ENCODE peak calls at places on chromosomes 5 and 9, in eight cellular contexts. One of them, this sample, is unnamed.

GRCh38 chr9:91408475-91408874 is 15.2 kb downstream of the NFIL3 start:
- DNase-seq in NCI-H1417: no peak
- DNase-seq in stimulated activated CD4-positive, alpha-beta T cell treated with anti-CD3 and anti-CD28 coated beads, Interleukin-15, amount 100 ng/mL, for 48 hours: no peak
- DNase-seq in caudate nucleus: no peak
- DNase-seq in left lobe of liver: no peak
- DNase-seq in KBM-7: no peak
- DNase-seq in fibroblast of the conjunctiva: no peak
- DNase-seq in foreskin fibroblast: no peak
- DNase-seq in this sample: no peak

GRCh38 chr5:53874409-53874808 is 314.0 kb downstream of the NDUFS4 start:
- DNase-seq in stimulated activated CD4-positive, alpha-beta T cell treated with anti-CD3 and anti-CD28 coated beads, Interleukin-15, amount 100 ng/mL, for 48 hours: no peak
- DNase-seq in caudate nucleus: no peak
- DNase-seq in fibroblast of the conjunctiva: no peak
- DNase-seq in foreskin fibroblast: peak
- DNase-seq in KBM-7: no peak
- DNase-seq in left lobe of liver: peak
- DNase-seq in NCI-H1417: peak
- DNase-seq in this sample: no peak

GRCh38 chr5:151696470-151697061 is 9.9 kb upstream of the SPARC start:
- DNase-seq in caudate nucleus: peak
- DNase-seq in NCI-H1417: no peak
- DNase-seq in fibroblast of the conjunctiva: peak
- DNase-seq in stimulated activated CD4-positive, alpha-beta T cell treated with anti-CD3 and anti-CD28 coated beads, Interleukin-15, amount 100 ng/mL, for 48 hours: no peak
- DNase-seq in left lobe of liver: no peak
- DNase-seq in foreskin fibroblast: peak
- DNase-seq in KBM-7: no peak
- DNase-seq in this sample: no peak

GRCh38 chr5:146828385-146828784 is 50.2 kb downstream of the PPP2R2B start:
- DNase-seq in caudate nucleus: no peak
- DNase-seq in left lobe of liver: no peak
- DNase-seq in fibroblast of the conjunctiva: no peak
- DNase-seq in foreskin fibroblast: no peak
- DNase-seq in NCI-H1417: no peak
- DNase-seq in stimulated activated CD4-positive, alpha-beta T cell treated with anti-CD3 and anti-CD28 coated beads, Interleukin-15, amount 100 ng/mL, for 48 hours: no peak
- DNase-seq in KBM-7: no peak
- DNase-seq in this sample: no peak

GRCh38 chr5:142474426-142474825 is 149.6 kb upstream of the SPRY4 start:
- DNase-seq in stimulated activated CD4-positive, alpha-beta T cell treated with anti-CD3 and anti-CD28 coated beads, Interleukin-15, amount 100 ng/mL, for 48 hours: no peak
- DNase-seq in fibroblast of the conjunctiva: no peak
- DNase-seq in caudate nucleus: no peak
- DNase-seq in left lobe of liver: no peak
- DNase-seq in NCI-H1417: no peak
- DNase-seq in foreskin fibroblast: no peak
- DNase-seq in KBM-7: no peak
- DNase-seq in this sample: no peak

GRCh38 chr5:98763001-98763630 is 10.3 kb upstream of the RGMB start:
- DNase-seq in fibroblast of the conjunctiva: no peak
- DNase-seq in foreskin fibroblast: peak
- DNase-seq in KBM-7: no peak
- DNase-seq in caudate nucleus: no peak
- DNase-seq in left lobe of liver: no peak
- DNase-seq in stimulated activated CD4-positive, alpha-beta T cell treated with anti-CD3 and anti-CD28 coated beads, Interleukin-15, amount 100 ng/mL, for 48 hours: no peak
- DNase-seq in NCI-H1417: no peak
- DNase-seq in this sample: no peak

GRCh38 chr9:6766606-6767005 is 8.8 kb downstream of the KDM4C start:
- DNase-seq in KBM-7: no peak
- DNase-seq in fibroblast of the conjunctiva: no peak
- DNase-seq in caudate nucleus: no peak
- DNase-seq in left lobe of liver: no peak
- DNase-seq in NCI-H1417: no peak
- DNase-seq in foreskin fibroblast: no peak
- DNase-seq in stimulated activated CD4-positive, alpha-beta T cell treated with anti-CD3 and anti-CD28 coated beads, Interleukin-15, amount 100 ng/mL, for 48 hours: no peak
- DNase-seq in this sample: no peak

GRCh38 chr5:87829214-87829551 is 416.5 kb upstream of the CCNH start:
- DNase-seq in caudate nucleus: no peak
- DNase-seq in stimulated activated CD4-positive, alpha-beta T cell treated with anti-CD3 and anti-CD28 coated beads, Interleukin-15, amount 100 ng/mL, for 48 hours: no peak
- DNase-seq in fibroblast of the conjunctiva: no peak
- DNase-seq in KBM-7: no peak
- DNase-seq in foreskin fibroblast: peak
- DNase-seq in left lobe of liver: peak
- DNase-seq in NCI-H1417: no peak
- DNase-seq in this sample: no peak

GRCh38 chr9:12822111-12822510 is 47.3 kb downstream of the LURAP1L start:
- DNase-seq in caudate nucleus: no peak
- DNase-seq in KBM-7: no peak
- DNase-seq in foreskin fibroblast: peak
- DNase-seq in stimulated activated CD4-positive, alpha-beta T cell treated with anti-CD3 and anti-CD28 coated beads, Interleukin-15, amount 100 ng/mL, for 48 hours: no peak
- DNase-seq in NCI-H1417: no peak
- DNase-seq in fibroblast of the conjunctiva: no peak
- DNase-seq in left lobe of liver: no peak
- DNase-seq in this sample: no peak